ENCODE peak calls at places on chromosomes 4 and X, in six cellular contexts. P is ELR; V is type B pancreatic cell; B is activated CD4-positive, alpha-beta T cell treated with anti-CD3 and anti-CD28 coated beads, Interleukin-2, amount 10 ng/mL, durations not matched to agents 24 days and 14 days; C is COR-L47; T is NCI-H345. D is an unnamed sample.

GRCh38 chr4:16082424-16083216 is 1.2 kb downstream of the PROM1 start:
- DNase-seq in P (no peak), V (peak), B (peak), C (peak), T (peak), D (no peak)

GRCh38 chrX:86148024-86148511 is at the start of gene DACH2:
- DNase-seq in P (peak), V (peak), B (peak), C (peak), T (peak), D (no peak)

GRCh38 chr4:59247032-59247431 is 1953.1 kb upstream of the ADGRL3 start:
- DNase-seq in P (peak), V (no peak), B (no peak), C (no peak), T (peak), D (no peak)

GRCh38 chr4:36218121-36218520 is 26.2 kb downstream of the ARAP2 start:
- DNase-seq in P (no peak), V (no peak), B (no peak), C (no peak), T (no peak), D (no peak)

GRCh38 chrX:150312931-150313330 is 50.2 kb upstream of the MAMLD1 start:
- DNase-seq in P (no peak), V (no peak), B (no peak), C (no peak), T (no peak), D (no peak)

GRCh38 chr4:147916351-147916750 is 184.5 kb downstream of the ARHGAP10 start:
- DNase-seq in P (no peak), V (no peak), B (no peak), C (no peak), T (no peak), D (no peak)

GRCh38 chrX:137031517-137032377 is 2.0 kb downstream of the GPR101 start:
- DNase-seq in P (peak), V (no peak), B (peak), C (peak), T (peak), D (no peak)

GRCh38 chr4:184021389-184021788 is 116.3 kb downstream of the STOX2 start:
- DNase-seq in P (no peak), V (no peak), B (no peak), C (no peak), T (no peak), D (no peak)

GRCh38 chr4:4259484-4260100 is 11.6 kb upstream of the TMEM128 start:
- DNase-seq in P (no peak), V (no peak), B (no peak), C (no peak), T (no peak), D (no peak)

GRCh38 chr4:33512397-33512796 is 2731.9 kb downstream of the ARAP2 start:
- DNase-seq in P (peak), V (no peak), B (no peak), C (no peak), T (no peak), D (no peak)

GRCh38 chr4:74395633-74396032 is 30.7 kb downstream of the EREG start:
- DNase-seq in P (peak), V (no peak), B (no peak), C (no peak), T (no peak), D (no peak)

GRCh38 chrX:1657367-1658082 is 42.7 kb downstream of the ASMT start:
- DNase-seq in P (no peak), V (no peak), B (peak), C (no peak), T (peak), D (peak)

GRCh38 chrX:40552768-40553167 is 28.0 kb upstream of the ATP6AP2 start:
- DNase-seq in P (peak), V (no peak), B (no peak), C (peak), T (peak), D (no peak)

GRCh38 chr4:158578476-158578875 is 56.8 kb downstream of the RXFP1 start:
- DNase-seq in P (peak), V (no peak), B (no peak), C (peak), T (no peak), D (no peak)

GRCh38 chr4:110275871-110276270 is 77.5 kb upstream of the ELOVL6 start:
- DNase-seq in P (peak), V (no peak), B (no peak), C (no peak), T (no peak), D (no peak)

GRCh38 chrX:55119712-55120111 is 30.9 kb downstream of the PAGE2 start:
- DNase-seq in P (peak), V (no peak), B (no peak), C (no peak), T (no peak), D (peak)

GRCh38 chr4:39044364-39044946 is 12.2 kb upstream of the TMEM156 start:
- DNase-seq in P (peak), V (peak), B (peak), C (peak), T (peak), D (peak)

GRCh38 chr4:28015996-28016395 is 1155.4 kb downstream of the STIM2 start:
- DNase-seq in P (no peak), V (no peak), B (no peak), C (no peak), T (no peak), D (no peak)

GRCh38 chr4:189059996-189060570 is 880.6 kb upstream of the FRG1 start:
- DNase-seq in P (no peak), V (no peak), B (no peak), C (no peak), T (no peak), D (no peak)

GRCh38 chr4:8272472-8273428 is 3.2 kb downstream of the HTRA3 start:
- DNase-seq in P (no peak), V (no peak), B (no peak), C (no peak), T (no peak), D (no peak)

GRCh38 chrX:153670748-153671588 is 2.6 kb downstream of the PNCK start:
- DNase-seq in P (no peak), V (no peak), B (no peak), C (no peak), T (no peak), D (no peak)

GRCh38 chrX:117538441-117539418 is 577.9 kb downstream of the KLHL13 start:
- DNase-seq in P (no peak), V (no peak), B (no peak), C (peak), T (no peak), D (no peak)

GRCh38 chr4:40289366-40290188 is 45.6 kb upstream of the CHRNA9 start:
- DNase-seq in P (peak), V (no peak), B (peak), C (peak), T (no peak), D (no peak)

GRCh38 chr4:6192245-6192644 is 8.1 kb downstream of the JAKMIP1 start:
- DNase-seq in P (no peak), V (no peak), B (no peak), C (no peak), T (no peak), D (no peak)

GRCh38 chr4:98617358-98618047 is 40.9 kb downstream of the TSPAN5 start:
- DNase-seq in P (no peak), V (no peak), B (no peak), C (no peak), T (no peak), D (no peak)

GRCh38 chr4:102713096-102713495 is 47.7 kb downstream of the MANBA start:
- DNase-seq in P (peak), V (no peak), B (no peak), C (no peak), T (no peak), D (no peak)

GRCh38 chr4:186475202-186475601 is 80.2 kb downstream of the MTNR1A start:
- DNase-seq in P (no peak), V (no peak), B (no peak), C (no peak), T (no peak), D (no peak)

GRCh38 chr4:164648151-164648848 is 105.6 kb upstream of the SMIM31 start:
- DNase-seq in P (peak), V (no peak), B (no peak), C (no peak), T (no peak), D (no peak)